ENCODE peak calls at places on chromosomes 7 and 10, in nine cellular contexts. One of them, this sample, is unnamed. For H3K9me3, the result is how much of the 10 kb centered on the place peaks cover.

GRCh38 chr7:128710391-128710930 is 28.7 kb upstream of the CALU start:
- DNase-seq in psoas muscle: no peak
- DNase-seq in esophagus squamous epithelium: no peak
- DNase-seq in MM.1S: no peak
- DNase-seq in naive thymus-derived CD4-positive, alpha-beta T cell: no peak
- DNase-seq in heart right ventricle: no peak
- DNase-seq in left lung: peak
- DNase-seq in sigmoid colon: no peak
- DNase-seq in neuronal stem cell: no peak
- DNase-seq in this sample: no peak

GRCh38 chr7:91196058-91196457 is 68.2 kb upstream of the FZD1 start:
- DNase-seq in heart right ventricle: no peak
- DNase-seq in naive thymus-derived CD4-positive, alpha-beta T cell: no peak
- DNase-seq in neuronal stem cell: no peak
- DNase-seq in esophagus squamous epithelium: no peak
- DNase-seq in psoas muscle: no peak
- DNase-seq in sigmoid colon: no peak
- DNase-seq in MM.1S: no peak
- DNase-seq in left lung: no peak
- DNase-seq in this sample: no peak

GRCh38 chr10:23121135-23121534 is 25.8 kb downstream of the MSRB2 start:
- DNase-seq in left lung: no peak
- DNase-seq in heart right ventricle: no peak
- DNase-seq in psoas muscle: no peak
- DNase-seq in naive thymus-derived CD4-positive, alpha-beta T cell: no peak
- DNase-seq in sigmoid colon: no peak
- DNase-seq in esophagus squamous epithelium: no peak
- DNase-seq in MM.1S: no peak
- DNase-seq in neuronal stem cell: no peak
- DNase-seq in this sample: no peak

GRCh38 chr10:94251098-94251497 is 111.6 kb downstream of the NOC3L start:
- DNase-seq in MM.1S: no peak
- DNase-seq in heart right ventricle: no peak
- DNase-seq in psoas muscle: no peak
- DNase-seq in left lung: no peak
- DNase-seq in naive thymus-derived CD4-positive, alpha-beta T cell: no peak
- DNase-seq in esophagus squamous epithelium: no peak
- DNase-seq in sigmoid colon: no peak
- DNase-seq in neuronal stem cell: no peak
- DNase-seq in this sample: no peak

GRCh38 chr7:66380285-66380888 is 175.3 kb downstream of the TPST1 start:
- DNase-seq in left lung: no peak
- DNase-seq in esophagus squamous epithelium: no peak
- DNase-seq in sigmoid colon: no peak
- DNase-seq in psoas muscle: no peak
- DNase-seq in naive thymus-derived CD4-positive, alpha-beta T cell: no peak
- DNase-seq in neuronal stem cell: no peak
- DNase-seq in heart right ventricle: no peak
- DNase-seq in MM.1S: no peak
- DNase-seq in this sample: no peak

GRCh38 chr10:35613597-35614226 is 8.6 kb downstream of the GJD4 start:
- DNase-seq in MM.1S: no peak
- DNase-seq in naive thymus-derived CD4-positive, alpha-beta T cell: no peak
- DNase-seq in esophagus squamous epithelium: no peak
- DNase-seq in psoas muscle: no peak
- DNase-seq in heart right ventricle: no peak
- DNase-seq in sigmoid colon: no peak
- DNase-seq in neuronal stem cell: no peak
- DNase-seq in left lung: no peak
- DNase-seq in this sample: no peak

GRCh38 chr7:106736508-106737201 is 75.7 kb upstream of the CCDC71L start:
- DNase-seq in left lung: no peak
- DNase-seq in sigmoid colon: no peak
- DNase-seq in esophagus squamous epithelium: no peak
- DNase-seq in MM.1S: peak
- DNase-seq in naive thymus-derived CD4-positive, alpha-beta T cell: peak
- DNase-seq in heart right ventricle: peak
- DNase-seq in psoas muscle: no peak
- DNase-seq in neuronal stem cell: no peak
- DNase-seq in this sample: no peak

GRCh38 chr7:152619027-152619739 is 56.8 kb downstream of the XRCC2 start:
- DNase-seq in heart right ventricle: no peak
- DNase-seq in neuronal stem cell: no peak
- DNase-seq in left lung: no peak
- DNase-seq in naive thymus-derived CD4-positive, alpha-beta T cell: no peak
- DNase-seq in psoas muscle: no peak
- DNase-seq in esophagus squamous epithelium: no peak
- DNase-seq in MM.1S: no peak
- DNase-seq in sigmoid colon: no peak
- DNase-seq in this sample: no peak

GRCh38 chr7:141153231-141153630 is 79.4 kb downstream of the TMEM178B start:
- DNase-seq in sigmoid colon: no peak
- DNase-seq in left lung: no peak
- DNase-seq in neuronal stem cell: no peak
- DNase-seq in MM.1S: no peak
- DNase-seq in esophagus squamous epithelium: no peak
- DNase-seq in psoas muscle: no peak
- DNase-seq in naive thymus-derived CD4-positive, alpha-beta T cell: no peak
- DNase-seq in heart right ventricle: no peak
- DNase-seq in this sample: no peak

GRCh38 chr7:4683043-4683883 is 1.2 kb downstream of the FOXK1 start:
- DNase-seq in left lung: peak
- DNase-seq in psoas muscle: no peak
- DNase-seq in naive thymus-derived CD4-positive, alpha-beta T cell: no peak
- DNase-seq in MM.1S: no peak
- DNase-seq in heart right ventricle: peak
- DNase-seq in neuronal stem cell: no peak
- DNase-seq in sigmoid colon: peak
- DNase-seq in esophagus squamous epithelium: no peak
- DNase-seq in this sample: no peak

GRCh38 chr10:115948415-115948814 is 324.6 kb downstream of the GFRA1 start:
- DNase-seq in esophagus squamous epithelium: no peak
- DNase-seq in neuronal stem cell: no peak
- DNase-seq in left lung: no peak
- DNase-seq in MM.1S: peak
- DNase-seq in naive thymus-derived CD4-positive, alpha-beta T cell: no peak
- DNase-seq in sigmoid colon: no peak
- DNase-seq in psoas muscle: no peak
- DNase-seq in heart right ventricle: no peak
- DNase-seq in this sample: no peak

GRCh38 chr7:1532456-1533254 is 2.2 kb downstream of the MAFK start:
- DNase-seq in MM.1S: no peak
- DNase-seq in psoas muscle: peak
- DNase-seq in sigmoid colon: peak
- DNase-seq in neuronal stem cell: no peak
- DNase-seq in esophagus squamous epithelium: no peak
- DNase-seq in left lung: peak
- DNase-seq in naive thymus-derived CD4-positive, alpha-beta T cell: peak
- DNase-seq in heart right ventricle: peak
- DNase-seq in this sample: peak

GRCh38 chr10:74684462-74684861 is 141.9 kb upstream of the KAT6B start:
- DNase-seq in MM.1S: no peak
- DNase-seq in heart right ventricle: no peak
- DNase-seq in sigmoid colon: no peak
- DNase-seq in psoas muscle: no peak
- DNase-seq in naive thymus-derived CD4-positive, alpha-beta T cell: no peak
- DNase-seq in neuronal stem cell: no peak
- DNase-seq in esophagus squamous epithelium: no peak
- DNase-seq in left lung: no peak
- DNase-seq in this sample: no peak

GRCh38 chr10:22476601-22477364 is 131.5 kb downstream of the SPAG6 start:
- DNase-seq in esophagus squamous epithelium: no peak
- DNase-seq in MM.1S: no peak
- DNase-seq in sigmoid colon: no peak
- DNase-seq in psoas muscle: no peak
- DNase-seq in naive thymus-derived CD4-positive, alpha-beta T cell: no peak
- DNase-seq in left lung: no peak
- DNase-seq in neuronal stem cell: peak
- DNase-seq in heart right ventricle: no peak
- DNase-seq in this sample: no peak

GRCh38 chr7:56474271-56474670 is 358.1 kb upstream of the NUPR2 start:
- DNase-seq in psoas muscle: no peak
- DNase-seq in heart right ventricle: no peak
- DNase-seq in left lung: no peak
- DNase-seq in esophagus squamous epithelium: no peak
- DNase-seq in naive thymus-derived CD4-positive, alpha-beta T cell: no peak
- DNase-seq in sigmoid colon: no peak
- DNase-seq in neuronal stem cell: no peak
- DNase-seq in MM.1S: no peak
- DNase-seq in this sample: no peak
- H3K9me3 ChIP-seq in psoas muscle: under half
- H3K9me3 ChIP-seq in heart right ventricle: under half
- H3K9me3 ChIP-seq in left lung: half or more
- H3K9me3 ChIP-seq in esophagus squamous epithelium: half or more
- H3K9me3 ChIP-seq in naive thymus-derived CD4-positive, alpha-beta T cell: under half
- H3K9me3 ChIP-seq in sigmoid colon: under half
- H3K9me3 ChIP-seq in neuronal stem cell: under half
- H3K9me3 ChIP-seq in MM.1S: under half
- H3K9me3 ChIP-seq in this sample: under half

DNA sequence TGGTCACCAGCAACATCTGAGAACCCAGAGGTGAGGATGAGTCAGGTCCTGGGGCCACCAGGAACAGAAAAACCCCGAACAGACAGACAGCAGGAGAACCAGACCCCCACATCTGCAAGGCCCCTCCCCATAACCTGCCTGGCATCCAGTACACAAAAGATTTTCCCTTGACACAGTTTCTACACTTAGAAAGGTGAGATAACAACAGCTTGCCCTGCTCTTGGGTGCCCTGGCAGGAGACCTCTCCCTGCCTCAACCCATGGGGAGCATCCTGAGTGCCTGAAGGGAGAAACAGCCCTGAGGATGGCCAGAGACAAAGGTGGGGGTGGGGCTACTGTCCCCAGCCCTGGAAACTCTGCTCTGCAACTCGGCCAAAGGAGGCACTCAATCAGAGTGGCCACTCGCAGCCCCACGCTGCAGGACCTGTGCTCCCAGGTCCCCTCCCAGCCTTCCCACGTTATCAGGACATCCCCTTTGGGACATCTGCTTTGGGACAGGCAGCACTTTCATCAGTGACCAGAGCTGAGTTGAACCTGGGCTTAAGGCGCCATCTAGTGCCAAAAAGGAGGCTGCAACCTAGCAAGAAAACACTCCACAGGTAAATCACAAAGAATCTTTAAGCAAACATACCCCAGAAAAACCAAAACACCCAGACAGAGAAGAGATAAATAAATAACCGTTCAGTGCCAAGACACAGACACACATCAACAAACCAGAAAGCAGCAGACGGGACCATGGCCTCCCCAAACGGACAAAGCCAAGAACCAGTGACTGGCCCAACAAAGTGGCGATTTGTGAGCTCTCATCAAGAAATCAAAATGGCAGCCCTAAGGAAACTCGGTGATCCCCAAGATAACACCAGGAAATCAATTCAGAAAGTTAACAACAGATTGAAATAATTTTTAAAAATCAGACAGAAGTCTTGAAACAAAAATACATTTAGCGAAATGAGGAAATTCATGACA is 233.7 kb downstream of the PTPRN2 start:
- DNase-seq in MM.1S: peak
- DNase-seq in esophagus squamous epithelium: no peak
- DNase-seq in sigmoid colon: peak
- DNase-seq in psoas muscle: no peak
- DNase-seq in left lung: peak
- DNase-seq in neuronal stem cell: peak
- DNase-seq in naive thymus-derived CD4-positive, alpha-beta T cell: no peak
- DNase-seq in heart right ventricle: no peak
- DNase-seq in this sample: no peak
- H3K9me3 ChIP-seq in MM.1S: under half
- H3K9me3 ChIP-seq in esophagus squamous epithelium: under half
- H3K9me3 ChIP-seq in sigmoid colon: under half
- H3K9me3 ChIP-seq in psoas muscle: under half
- H3K9me3 ChIP-seq in left lung: under half
- H3K9me3 ChIP-seq in neuronal stem cell: under half
- H3K9me3 ChIP-seq in naive thymus-derived CD4-positive, alpha-beta T cell: under half
- H3K9me3 ChIP-seq in heart right ventricle: under half
- H3K9me3 ChIP-seq in this sample: under half

GRCh38 chr10:130392031-130392430 is 255.8 kb downstream of the GLRX3 start:
- DNase-seq in psoas muscle: no peak
- DNase-seq in heart right ventricle: no peak
- DNase-seq in naive thymus-derived CD4-positive, alpha-beta T cell: no peak
- DNase-seq in left lung: no peak
- DNase-seq in esophagus squamous epithelium: no peak
- DNase-seq in MM.1S: no peak
- DNase-seq in sigmoid colon: peak
- DNase-seq in neuronal stem cell: no peak
- DNase-seq in this sample: no peak

GRCh38 chr10:130396044-130396443 is 259.9 kb downstream of the GLRX3 start:
- DNase-seq in heart right ventricle: no peak
- DNase-seq in naive thymus-derived CD4-positive, alpha-beta T cell: no peak
- DNase-seq in neuronal stem cell: no peak
- DNase-seq in sigmoid colon: no peak
- DNase-seq in MM.1S: no peak
- DNase-seq in psoas muscle: no peak
- DNase-seq in esophagus squamous epithelium: no peak
- DNase-seq in left lung: no peak
- DNase-seq in this sample: no peak

GRCh38 chr10:130393342-130393741 is 257.2 kb downstream of the GLRX3 start:
- DNase-seq in MM.1S: no peak
- DNase-seq in sigmoid colon: no peak
- DNase-seq in left lung: no peak
- DNase-seq in psoas muscle: no peak
- DNase-seq in heart right ventricle: no peak
- DNase-seq in naive thymus-derived CD4-positive, alpha-beta T cell: no peak
- DNase-seq in neuronal stem cell: no peak
- DNase-seq in esophagus squamous epithelium: no peak
- DNase-seq in this sample: no peak

GRCh38 chr10:130395248-130395936 is 259.2 kb downstream of the GLRX3 start:
- DNase-seq in esophagus squamous epithelium: no peak
- DNase-seq in MM.1S: no peak
- DNase-seq in psoas muscle: no peak
- DNase-seq in neuronal stem cell: no peak
- DNase-seq in left lung: no peak
- DNase-seq in sigmoid colon: no peak
- DNase-seq in heart right ventricle: no peak
- DNase-seq in naive thymus-derived CD4-positive, alpha-beta T cell: no peak
- DNase-seq in this sample: no peak

GRCh38 chr10:130394832-130395231 is 258.6 kb downstream of the GLRX3 start:
- DNase-seq in esophagus squamous epithelium: no peak
- DNase-seq in psoas muscle: no peak
- DNase-seq in sigmoid colon: no peak
- DNase-seq in left lung: no peak
- DNase-seq in MM.1S: no peak
- DNase-seq in neuronal stem cell: no peak
- DNase-seq in heart right ventricle: no peak
- DNase-seq in naive thymus-derived CD4-positive, alpha-beta T cell: no peak
- DNase-seq in this sample: no peak
- H3K9me3 ChIP-seq in esophagus squamous epithelium: under half
- H3K9me3 ChIP-seq in psoas muscle: under half
- H3K9me3 ChIP-seq in sigmoid colon: under half
- H3K9me3 ChIP-seq in left lung: half or more
- H3K9me3 ChIP-seq in MM.1S: under half
- H3K9me3 ChIP-seq in neuronal stem cell: under half
- H3K9me3 ChIP-seq in heart right ventricle: under half
- H3K9me3 ChIP-seq in naive thymus-derived CD4-positive, alpha-beta T cell: under half
- H3K9me3 ChIP-seq in this sample: under half

DNA sequence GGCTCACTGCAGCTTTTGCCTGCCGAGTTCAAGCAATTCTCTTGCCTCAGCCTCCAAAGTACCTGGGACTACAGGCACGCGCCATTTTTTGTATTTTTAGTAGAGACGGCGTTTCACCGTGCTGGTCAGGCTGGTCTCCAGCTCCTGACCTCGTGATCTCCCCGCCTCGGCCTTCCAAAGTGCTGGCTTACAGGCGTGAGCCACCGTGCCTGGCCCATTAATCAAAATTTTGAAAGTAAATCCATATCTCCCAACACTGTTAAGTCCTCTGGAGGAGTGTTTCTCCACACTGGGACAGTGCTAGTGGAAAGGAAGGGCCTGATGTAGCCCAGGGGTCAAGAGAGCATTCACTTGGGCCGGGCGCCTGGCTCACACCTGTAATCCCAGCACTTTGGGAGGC is 644.6 kb downstream of the SH2D4B start:
- DNase-seq in esophagus squamous epithelium: no peak
- DNase-seq in psoas muscle: no peak
- DNase-seq in neuronal stem cell: no peak
- DNase-seq in MM.1S: no peak
- DNase-seq in heart right ventricle: no peak
- DNase-seq in sigmoid colon: no peak
- DNase-seq in left lung: no peak
- DNase-seq in naive thymus-derived CD4-positive, alpha-beta T cell: no peak
- DNase-seq in this sample: no peak
- H3K9me3 ChIP-seq in esophagus squamous epithelium: under half
- H3K9me3 ChIP-seq in psoas muscle: under half
- H3K9me3 ChIP-seq in neuronal stem cell: under half
- H3K9me3 ChIP-seq in MM.1S: under half
- H3K9me3 ChIP-seq in heart right ventricle: under half
- H3K9me3 ChIP-seq in sigmoid colon: under half
- H3K9me3 ChIP-seq in left lung: under half
- H3K9me3 ChIP-seq in naive thymus-derived CD4-positive, alpha-beta T cell: under half
- H3K9me3 ChIP-seq in this sample: under half

This sample was measured in T-helper 17 cell.